ENCODE peak calls at places on chromosomes 13 and 19, in seven cellular contexts. L is gastrocnemius medialis; S is CD8-positive, alpha-beta T cell; B is adrenal gland; F is ovary; T is GM12865; M is NCI-H2107. Z is an unnamed sample.

GRCh38 chr19:33686687-33687541 is 65.2 kb downstream of the CHST8 start:
- DNase-seq in L (no peak), S (no peak), B (no peak), F (no peak), T (no peak), M (no peak), Z (no peak)

GRCh38 chr19:56294557-56294956 is 20.1 kb downstream of the ZSCAN5A start:
- DNase-seq in L (no peak), S (no peak), B (no peak), F (no peak), T (no peak), M (peak), Z (no peak)

GRCh38 chr19:42965204-42965603 is 28.2 kb upstream of the PSG7 start:
- DNase-seq in L (no peak), S (no peak), B (no peak), F (no peak), T (no peak), M (no peak), Z (no peak)

GRCh38 chr13:30572859-30573275 is 44.9 kb upstream of the USPL1 start:
- DNase-seq in L (no peak), S (peak), B (peak), F (no peak), T (peak), M (peak), Z (no peak)

GRCh38 chr13:39263033-39263432 is 224.8 kb downstream of the NHLRC3 start:
- DNase-seq in L (no peak), S (no peak), B (peak), F (no peak), T (peak), M (peak), Z (peak)

GRCh38 chr19:18746393-18747167 is 44.5 kb downstream of the COMP start:
- DNase-seq in L (no peak), S (no peak), B (no peak), F (peak), T (no peak), M (no peak), Z (no peak)

GRCh38 chr13:47396915-47397314 is 500.1 kb upstream of the HTR2A start:
- DNase-seq in L (no peak), S (no peak), B (no peak), F (no peak), T (no peak), M (no peak), Z (no peak)

GRCh38 chr19:2735374-2735773 is 4.4 kb downstream of the SLC39A3 start:
- DNase-seq in L (no peak), S (no peak), B (no peak), F (no peak), T (no peak), M (no peak), Z (no peak)

GRCh38 chr19:2282062-2282861 is at the start of gene PEAK3:
- DNase-seq in L (peak), S (peak), B (peak), F (peak), T (peak), M (no peak), Z (peak)

GRCh38 chr19:40143612-40144011 is 47.6 kb upstream of the MAP3K10 start:
- DNase-seq in L (no peak), S (peak), B (no peak), F (no peak), T (peak), M (no peak), Z (peak)

GRCh38 chr19:38229585-38230073 is 5.6 kb upstream of the DPF1 start:
- DNase-seq in L (no peak), S (peak), B (peak), F (peak), T (peak), M (peak), Z (peak)

GRCh38 chr19:40805258-40805868 is 6.4 kb downstream of the EGLN2 start:
- DNase-seq in L (peak), S (peak), B (peak), F (no peak), T (no peak), M (no peak), Z (peak)

GRCh38 chr19:11673608-11674041 is 65.1 kb downstream of the ZNF823 start:
- DNase-seq in L (peak), S (no peak), B (peak), F (peak), T (no peak), M (no peak), Z (peak)

GRCh38 chr19:3034845-3035541 is 5.9 kb upstream of the TLE2 start:
- DNase-seq in L (no peak), S (peak), B (peak), F (peak), T (peak), M (no peak), Z (peak)

GRCh38 chr13:30204564-30204963 is 102.8 kb downstream of the KATNAL1 start:
- DNase-seq in L (no peak), S (no peak), B (no peak), F (no peak), T (peak), M (no peak), Z (no peak)

GRCh38 chr13:87671031-87671823 is at the start of gene SLITRK5:
- DNase-seq in L (peak), S (peak), B (peak), F (peak), T (peak), M (peak), Z (peak)

GRCh38 chr13:59568306-59568705 is 595.4 kb downstream of the DIAPH3 start:
- DNase-seq in L (no peak), S (no peak), B (no peak), F (no peak), T (no peak), M (no peak), Z (no peak)

GRCh38 chr19:41993612-41994483 is at the start of gene ATP1A3:
- DNase-seq in L (no peak), S (peak), B (peak), F (no peak), T (peak), M (peak), Z (peak)

GRCh38 chr13:113930711-113931637 is 42.9 kb downstream of the C13orf46 start:
- DNase-seq in L (peak), S (peak), B (no peak), F (peak), T (peak), M (no peak), Z (no peak)

GRCh38 chr13:50366488-50367174 is 351.4 kb downstream of the KCNRG start:
- DNase-seq in L (no peak), S (no peak), B (no peak), F (no peak), T (peak), M (no peak), Z (no peak)

GRCh38 chr19:35693422-35693821 is 10.9 kb upstream of the ZBTB32 start:
- DNase-seq in L (no peak), S (no peak), B (no peak), F (no peak), T (no peak), M (no peak), Z (no peak)

GRCh38 chr13:80757694-80758093 is 416.8 kb upstream of the SPRY2 start:
- DNase-seq in L (no peak), S (no peak), B (no peak), F (no peak), T (no peak), M (no peak), Z (no peak)

GRCh38 chr19:7976461-7976860 is 29.0 kb downstream of the ELAVL1 start:
- DNase-seq in L (no peak), S (no peak), B (no peak), F (no peak), T (no peak), M (no peak), Z (no peak)

GRCh38 chr19:13060233-13060963 is 42.3 kb downstream of the LYL1 start:
- DNase-seq in L (no peak), S (no peak), B (peak), F (peak), T (no peak), M (no peak), Z (peak)

Z was measured in transverse colon.